ENCODE peak calls at places on chromosomes 3 and 15, in six cellular contexts. One of them, this sample, is unnamed.
A peak's percentile ranks its signal among the peaks of the same experiment; 100 is the strongest.

GRCh38 chr3:38366082-38366481 is 19.5 kb downstream of the XYLB start:
- DNase-seq in IMR-90: no peak
- DNase-seq in neuronal stem cell: no peak
- DNase-seq in H1: no peak
- DNase-seq in trophoblast cell: no peak
- DNase-seq in mesenchymal stem cell: no peak
- DNase-seq in this sample: no peak

GRCh38 chr3:190261740-190262139 is 60.5 kb downstream of the CLDN1 start:
- DNase-seq in IMR-90: peak; percentile 49
- DNase-seq in neuronal stem cell: no peak
- DNase-seq in H1: no peak
- DNase-seq in trophoblast cell: peak; percentile 80
- DNase-seq in mesenchymal stem cell: no peak
- DNase-seq in this sample: no peak

GRCh38 chr15:52784799-52785671 is 5.1 kb downstream of the ONECUT1 start:
- DNase-seq in IMR-90: no peak
- DNase-seq in neuronal stem cell: peak; percentile 23
- DNase-seq in H1: peak; percentile 68
- DNase-seq in trophoblast cell: no peak
- DNase-seq in mesenchymal stem cell: no peak
- DNase-seq in this sample: peak; percentile 49

GRCh38 chr15:90583471-90584252 is 53.9 kb downstream of the CRTC3 start:
- DNase-seq in IMR-90: no peak
- DNase-seq in neuronal stem cell: no peak
- DNase-seq in H1: peak; percentile 57
- DNase-seq in trophoblast cell: no peak
- DNase-seq in mesenchymal stem cell: no peak
- DNase-seq in this sample: peak; percentile 74

GRCh38 chr15:68493629-68494028 is 61.7 kb upstream of the ITGA11 start:
- DNase-seq in IMR-90: no peak
- DNase-seq in neuronal stem cell: no peak
- DNase-seq in H1: no peak
- DNase-seq in trophoblast cell: no peak
- DNase-seq in mesenchymal stem cell: no peak
- DNase-seq in this sample: no peak

GRCh38 chr15:98649996-98650870 is 1.9 kb downstream of the IGF1R start:
- DNase-seq in IMR-90: peak; percentile 39
- DNase-seq in neuronal stem cell: no peak
- DNase-seq in H1: no peak
- DNase-seq in trophoblast cell: peak; percentile 16
- DNase-seq in mesenchymal stem cell: peak; percentile 50
- DNase-seq in this sample: no peak

GRCh38 chr15:61857169-61857829 is 202.9 kb downstream of the VPS13C start:
- DNase-seq in IMR-90: no peak
- DNase-seq in neuronal stem cell: no peak
- DNase-seq in H1: no peak
- DNase-seq in trophoblast cell: no peak
- DNase-seq in mesenchymal stem cell: no peak
- DNase-seq in this sample: no peak

GRCh38 chr3:184786271-184787010 is 25.5 kb upstream of the VPS8 start:
- DNase-seq in IMR-90: peak; percentile 92
- DNase-seq in neuronal stem cell: no peak
- DNase-seq in H1: no peak
- DNase-seq in trophoblast cell: no peak
- DNase-seq in mesenchymal stem cell: peak; percentile 73
- DNase-seq in this sample: no peak

GRCh38 chr15:63933522-63933921 is 99.8 kb upstream of the HERC1 start:
- DNase-seq in IMR-90: peak; percentile 24
- DNase-seq in neuronal stem cell: no peak
- DNase-seq in H1: no peak
- DNase-seq in trophoblast cell: peak; percentile 64
- DNase-seq in mesenchymal stem cell: no peak
- DNase-seq in this sample: no peak

GRCh38 chr3:68088216-68088615 is 433.8 kb upstream of the SUCLG2 start:
- DNase-seq in IMR-90: no peak
- DNase-seq in neuronal stem cell: no peak
- DNase-seq in H1: no peak
- DNase-seq in trophoblast cell: no peak
- DNase-seq in mesenchymal stem cell: no peak
- DNase-seq in this sample: no peak

GRCh38 chr15:81016253-81017068 is 15.7 kb downstream of the TLNRD1 start:
- DNase-seq in IMR-90: no peak
- DNase-seq in neuronal stem cell: no peak
- DNase-seq in H1: no peak
- DNase-seq in trophoblast cell: no peak
- DNase-seq in mesenchymal stem cell: no peak
- DNase-seq in this sample: no peak

GRCh38 chr15:96330450-96331140 is at the start of gene NR2F2:
- DNase-seq in IMR-90: peak; percentile 99
- DNase-seq in neuronal stem cell: peak; percentile 98
- DNase-seq in H1: peak; percentile 88
- DNase-seq in trophoblast cell: peak; percentile 97
- DNase-seq in mesenchymal stem cell: peak; percentile 99
- DNase-seq in this sample: peak; percentile 93

GRCh38 chr3:160768918-160769317 is 12.9 kb downstream of the PPM1L start:
- DNase-seq in IMR-90: no peak
- DNase-seq in neuronal stem cell: no peak
- DNase-seq in H1: no peak
- DNase-seq in trophoblast cell: no peak
- DNase-seq in mesenchymal stem cell: no peak
- DNase-seq in this sample: no peak

GRCh38 chr3:50226888-50227389 is 9.1 kb upstream of the GNAI2 start:
- DNase-seq in IMR-90: no peak
- DNase-seq in neuronal stem cell: no peak
- DNase-seq in H1: no peak
- DNase-seq in trophoblast cell: no peak
- DNase-seq in mesenchymal stem cell: peak; percentile 67
- DNase-seq in this sample: no peak

GRCh38 chr3:45987368-45988099 is 8.1 kb downstream of the FYCO1 start:
- DNase-seq in IMR-90: peak; percentile 82
- DNase-seq in neuronal stem cell: no peak
- DNase-seq in H1: no peak
- DNase-seq in trophoblast cell: no peak
- DNase-seq in mesenchymal stem cell: peak; percentile 43
- DNase-seq in this sample: no peak

GRCh38 chr3:9248232-9249191 is 934 bp downstream of the SRGAP3 start:
- DNase-seq in IMR-90: no peak
- DNase-seq in neuronal stem cell: no peak
- DNase-seq in H1: no peak
- DNase-seq in trophoblast cell: no peak
- DNase-seq in mesenchymal stem cell: no peak
- DNase-seq in this sample: peak; percentile 27

GRCh38 chr15:62348119-62348518 is 183.0 kb upstream of the C2CD4B start:
- DNase-seq in IMR-90: no peak
- DNase-seq in neuronal stem cell: no peak
- DNase-seq in H1: no peak
- DNase-seq in trophoblast cell: no peak
- DNase-seq in mesenchymal stem cell: no peak
- DNase-seq in this sample: no peak

GRCh38 chr3:97823503-97824004 is 1.7 kb downstream of the CRYBG3 start:
- DNase-seq in IMR-90: no peak
- DNase-seq in neuronal stem cell: no peak
- DNase-seq in H1: no peak
- DNase-seq in trophoblast cell: no peak
- DNase-seq in mesenchymal stem cell: peak; percentile 38
- DNase-seq in this sample: no peak

GRCh38 chr3:141828487-141829284 is 47.8 kb upstream of the ATP1B3 start:
- DNase-seq in IMR-90: peak; percentile 3
- DNase-seq in neuronal stem cell: no peak
- DNase-seq in H1: no peak
- DNase-seq in trophoblast cell: peak; percentile 88
- DNase-seq in mesenchymal stem cell: no peak
- DNase-seq in this sample: peak; percentile 31

GRCh38 chr3:161171639-161172552 is 49.2 kb upstream of the NMD3 start:
- DNase-seq in IMR-90: no peak
- DNase-seq in neuronal stem cell: no peak
- DNase-seq in H1: no peak
- DNase-seq in trophoblast cell: no peak
- DNase-seq in mesenchymal stem cell: peak; percentile 46
- DNase-seq in this sample: no peak

GRCh38 chr3:46671541-46672348 is 21.7 kb downstream of the ALS2CL start:
- DNase-seq in IMR-90: no peak
- DNase-seq in neuronal stem cell: no peak
- DNase-seq in H1: peak; percentile 34
- DNase-seq in trophoblast cell: no peak
- DNase-seq in mesenchymal stem cell: no peak
- DNase-seq in this sample: peak; percentile 20

GRCh38 chr3:175240928-175241327 is 381.8 kb downstream of the NAALADL2 start:
- DNase-seq in IMR-90: no peak
- DNase-seq in neuronal stem cell: no peak
- DNase-seq in H1: no peak
- DNase-seq in trophoblast cell: no peak
- DNase-seq in mesenchymal stem cell: no peak
- DNase-seq in this sample: no peak

GRCh38 chr3:32719931-32720330 is 34.9 kb downstream of the CNOT10 start:
- DNase-seq in IMR-90: no peak
- DNase-seq in neuronal stem cell: no peak
- DNase-seq in H1: no peak
- DNase-seq in trophoblast cell: no peak
- DNase-seq in mesenchymal stem cell: no peak
- DNase-seq in this sample: no peak

GRCh38 chr3:64584193-64584592 is 103.6 kb downstream of the ADAMTS9 start:
- DNase-seq in IMR-90: no peak
- DNase-seq in neuronal stem cell: no peak
- DNase-seq in H1: no peak
- DNase-seq in trophoblast cell: no peak
- DNase-seq in mesenchymal stem cell: no peak
- DNase-seq in this sample: no peak

GRCh38 chr15:90829942-90830440 is 38.4 kb upstream of the FURIN start:
- DNase-seq in IMR-90: no peak
- DNase-seq in neuronal stem cell: no peak
- DNase-seq in H1: no peak
- DNase-seq in trophoblast cell: no peak
- DNase-seq in mesenchymal stem cell: no peak
- DNase-seq in this sample: no peak

GRCh38 chr15:43143203-43143941 is 10.0 kb downstream of the TMEM62 start:
- DNase-seq in IMR-90: peak; percentile 16
- DNase-seq in neuronal stem cell: no peak
- DNase-seq in H1: no peak
- DNase-seq in trophoblast cell: no peak
- DNase-seq in mesenchymal stem cell: no peak
- DNase-seq in this sample: no peak

GRCh38 chr3:21330293-21330692 is 420.7 kb downstream of the ZNF385D start:
- DNase-seq in IMR-90: no peak
- DNase-seq in neuronal stem cell: no peak
- DNase-seq in H1: no peak
- DNase-seq in trophoblast cell: no peak
- DNase-seq in mesenchymal stem cell: no peak
- DNase-seq in this sample: no peak

GRCh38 chr3:134212898-134213665 is 37.6 kb downstream of the RYK start:
- DNase-seq in IMR-90: peak; percentile 74
- DNase-seq in neuronal stem cell: peak; percentile 81
- DNase-seq in H1: peak; percentile 99
- DNase-seq in trophoblast cell: peak; percentile 83
- DNase-seq in mesenchymal stem cell: peak; percentile 72
- DNase-seq in this sample: peak; percentile 83

GRCh38 chr15:71252036-71252898 is 137.0 kb downstream of the THSD4 start:
- DNase-seq in IMR-90: peak; percentile 56
- DNase-seq in neuronal stem cell: no peak
- DNase-seq in H1: no peak
- DNase-seq in trophoblast cell: peak; percentile 99
- DNase-seq in mesenchymal stem cell: peak; percentile 71
- DNase-seq in this sample: no peak

GRCh38 chr15:70875001-70875782 is 17.0 kb downstream of the THAP10 start:
- DNase-seq in IMR-90: peak; percentile 58
- DNase-seq in neuronal stem cell: no peak
- DNase-seq in H1: no peak
- DNase-seq in trophoblast cell: no peak
- DNase-seq in mesenchymal stem cell: peak; percentile 52
- DNase-seq in this sample: no peak

GRCh38 chr15:91807122-91807521 is 46.4 kb upstream of the SLCO3A1 start:
- DNase-seq in IMR-90: no peak
- DNase-seq in neuronal stem cell: no peak
- DNase-seq in H1: no peak
- DNase-seq in trophoblast cell: no peak
- DNase-seq in mesenchymal stem cell: no peak
- DNase-seq in this sample: no peak

GRCh38 chr3:126018995-126019394 is 50.0 kb downstream of the ROPN1B start:
- DNase-seq in IMR-90: no peak
- DNase-seq in neuronal stem cell: no peak
- DNase-seq in H1: no peak
- DNase-seq in trophoblast cell: no peak
- DNase-seq in mesenchymal stem cell: no peak
- DNase-seq in this sample: no peak
- H4K91ac ChIP-seq in IMR-90: no peak overlapping the region
- H4K91ac ChIP-seq in neuronal stem cell: no peak overlapping the region
- H4K91ac ChIP-seq in H1: no peak overlapping the region
- H4K91ac ChIP-seq in trophoblast cell: no peak overlapping the region
- H4K91ac ChIP-seq in mesenchymal stem cell: no peak overlapping the region
- H4K91ac ChIP-seq in this sample: no peak overlapping the region

DNA sequence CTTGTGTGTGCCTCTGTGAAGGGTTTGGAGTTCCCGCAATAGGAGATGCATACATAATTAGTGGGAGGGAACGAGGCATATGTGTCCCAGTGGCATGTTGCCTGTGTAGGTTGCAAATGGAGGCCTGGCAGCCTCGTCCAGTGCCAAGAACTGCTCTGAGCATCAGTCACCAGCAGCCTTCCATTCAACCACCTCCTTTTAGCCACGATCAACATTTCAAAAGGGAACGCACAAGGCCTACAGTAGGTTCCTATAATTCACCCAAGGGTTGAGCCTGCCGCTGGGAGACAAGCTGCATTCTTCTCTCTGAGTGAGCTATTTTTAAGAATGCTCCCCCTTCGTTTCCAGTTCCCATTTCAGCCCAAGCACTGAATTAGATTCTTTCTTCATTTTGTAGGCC is 78.8 kb upstream of the CTNNB1 start:
- DNase-seq in IMR-90: no peak
- DNase-seq in neuronal stem cell: no peak
- DNase-seq in H1: no peak
- DNase-seq in trophoblast cell: no peak
- DNase-seq in mesenchymal stem cell: no peak
- DNase-seq in this sample: no peak
- H4K91ac ChIP-seq in IMR-90: no peak overlapping the region
- H4K91ac ChIP-seq in neuronal stem cell: no peak overlapping the region
- H4K91ac ChIP-seq in H1: no peak overlapping the region
- H4K91ac ChIP-seq in trophoblast cell: peak overlapping the region; percentile 25
- H4K91ac ChIP-seq in mesenchymal stem cell: no peak overlapping the region
- H4K91ac ChIP-seq in this sample: no peak overlapping the region

GRCh38 chr15:77577350-77577749 is 55.4 kb downstream of the LINGO1 start:
- DNase-seq in IMR-90: no peak
- DNase-seq in neuronal stem cell: no peak
- DNase-seq in H1: no peak
- DNase-seq in trophoblast cell: no peak
- DNase-seq in mesenchymal stem cell: no peak
- DNase-seq in this sample: no peak
- H4K91ac ChIP-seq in IMR-90: no peak overlapping the region
- H4K91ac ChIP-seq in neuronal stem cell: no peak overlapping the region
- H4K91ac ChIP-seq in H1: peak overlapping the region; percentile 10
- H4K91ac ChIP-seq in trophoblast cell: no peak overlapping the region
- H4K91ac ChIP-seq in mesenchymal stem cell: no peak overlapping the region
- H4K91ac ChIP-seq in this sample: no peak overlapping the region

DNA sequence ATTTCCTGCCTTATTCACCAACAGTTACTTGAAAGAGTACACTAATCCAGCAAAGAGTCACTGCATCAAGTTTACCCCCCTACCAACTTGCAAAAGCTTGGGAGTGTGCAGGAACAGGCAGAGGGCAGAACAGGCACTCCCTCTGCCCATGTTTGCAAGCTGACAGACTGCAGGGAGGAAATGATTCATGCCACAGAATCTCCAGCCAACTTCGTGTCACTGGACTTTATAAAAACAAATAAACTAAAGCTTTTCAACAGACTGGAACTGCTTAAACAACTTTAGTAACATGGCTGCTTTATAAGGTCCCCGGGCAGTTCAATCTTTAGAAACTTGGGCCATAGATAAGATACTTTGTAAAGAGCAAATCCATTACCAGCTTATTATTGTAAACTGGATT is 129.5 kb downstream of the THRB start:
- DNase-seq in IMR-90: peak; percentile 68
- DNase-seq in neuronal stem cell: no peak
- DNase-seq in H1: no peak
- DNase-seq in trophoblast cell: no peak
- DNase-seq in mesenchymal stem cell: peak; percentile 85
- DNase-seq in this sample: no peak
- H4K91ac ChIP-seq in IMR-90: no peak overlapping the region
- H4K91ac ChIP-seq in neuronal stem cell: no peak overlapping the region
- H4K91ac ChIP-seq in H1: no peak overlapping the region
- H4K91ac ChIP-seq in trophoblast cell: no peak overlapping the region
- H4K91ac ChIP-seq in mesenchymal stem cell: no peak overlapping the region
- H4K91ac ChIP-seq in this sample: no peak overlapping the region

This sample was measured in H9.